ENCODE peak calls at places on chromosomes 6 and 20, in five cellular contexts. L is RWPE1; C is activated naive CD8-positive, alpha-beta T cell treated with anti-CD3 and anti-CD28 coated beads, Interleukin-2, amount 50 U/mL, for 24 hours; X is astrocyte of the hippocampus; P is activated CD8-positive, alpha-beta memory T cell treated with anti-CD3 and anti-CD28 coated beads for 1 hour. W is an unnamed sample.

GRCh38 chr6:50720623-50721022 is 7.3 kb downstream of the TFAP2D start:
- DNase-seq in L (peak), X (peak), P (no peak), C (no peak), W (peak)

GRCh38 chr20:64109831-64110391 is 2.5 kb upstream of the NPBWR2 start:
- DNase-seq in P (no peak), L (no peak), C (no peak), X (no peak), W (no peak)

GRCh38 chr6:7390218-7390878 is 740 bp downstream of the RIOK1 start:
- DNase-seq in L (no peak), P (no peak), X (no peak), C (peak), W (no peak)

GRCh38 chr6:36973647-36974046 is 12.3 kb downstream of the MTCH1 start:
- DNase-seq in L (no peak), P (no peak), X (no peak), C (no peak), W (no peak)

GRCh38 chr6:84774174-84775158 is 10.1 kb upstream of the TBX18 start:
- DNase-seq in X (peak), C (peak), L (peak), P (no peak), W (peak)

GRCh38 chr20:48800227-48800626 is 27.6 kb downstream of the PREX1 start:
- DNase-seq in L (no peak), X (no peak), P (no peak), C (no peak), W (no peak)

GRCh38 chr20:20452254-20452676 is 84.4 kb downstream of the INSM1 start:
- DNase-seq in X (peak), P (peak), L (peak), C (peak), W (peak)

GRCh38 chr6:79631800-79632172 is 657 bp downstream of the SH3BGRL2 start:
- DNase-seq in C (no peak), X (no peak), P (no peak), L (no peak), W (no peak)

GRCh38 chr6:101290346-101290745 is 103.2 kb upstream of the GRIK2 start:
- DNase-seq in C (no peak), L (no peak), P (no peak), X (no peak), W (no peak)

GRCh38 chr6:31666337-31666960 is 569 bp downstream of the CSNK2B start:
- DNase-seq in C (no peak), P (no peak), X (no peak), L (no peak), W (peak)

GRCh38 chr6:44171899-44172546 is 13.4 kb downstream of the CAPN11 start:
- DNase-seq in C (peak), X (no peak), L (no peak), P (no peak), W (no peak)

GRCh38 chr6:14851286-14851685 is 394.6 kb upstream of the JARID2 start:
- DNase-seq in C (no peak), X (no peak), P (no peak), L (no peak), W (no peak)

GRCh38 chr6:65819152-65819551 is 112.1 kb upstream of the EYS start:
- DNase-seq in P (no peak), X (peak), L (peak), C (no peak), W (peak)

GRCh38 chr6:43522547-43523263 is 5.8 kb downstream of the POLR1C start:
- DNase-seq in L (no peak), X (no peak), C (no peak), P (no peak), W (no peak)

GRCh38 chr6:23589811-23590210 is 536.2 kb upstream of the NRSN1 start:
- DNase-seq in P (no peak), X (no peak), C (no peak), L (no peak), W (no peak)

GRCh38 chr20:62588458-62589149 is 53.7 kb upstream of the SLCO4A1 start:
- DNase-seq in X (no peak), L (peak), C (no peak), P (no peak), W (no peak)

GRCh38 chr6:30200551-30201281 is 12.5 kb downstream of the TRIM26 start:
- DNase-seq in L (no peak), P (no peak), C (no peak), X (no peak), W (no peak)

GRCh38 chr6:17865798-17866725 is 121.4 kb downstream of the KIF13A start:
- DNase-seq in X (peak), P (no peak), C (no peak), L (peak), W (peak)

GRCh38 chr20:44501448-44501847 is 20.4 kb downstream of the SERINC3 start:
- DNase-seq in X (peak), L (no peak), C (no peak), P (no peak), W (peak)

GRCh38 chr20:64041781-64042771 is 6.1 kb downstream of the C20orf204 start:
- DNase-seq in C (no peak), X (no peak), L (no peak), P (no peak), W (no peak)

GRCh38 chr6:150685860-150686259 is 86.2 kb downstream of the PLEKHG1 start:
- DNase-seq in X (peak), P (peak), L (no peak), C (peak), W (peak)

GRCh38 chr6:1604347-1604990 is 5.2 kb upstream of the FOXC1 start:
- DNase-seq in C (peak), L (peak), X (peak), P (peak), W (peak)

W was measured in epithelial cell of esophagus.